ENCODE peak calls at places on chromosomes 2 and 18, in five cellular contexts. One of them, this sample, is unnamed.
A peak's percentile ranks its signal among the peaks of the same experiment; 100 is the strongest.

GRCh38 chr18:7809455-7809854 is 242.3 kb downstream of the PTPRM start:
- DNase-seq in NCI-H69: no peak
- DNase-seq in HCT116: no peak
- DNase-seq in HT1080: no peak
- DNase-seq in activated T-cell treated with anti-CD3 and anti-CD28 coated beads, Interleukin-2, amount 50 U/mL, for 48 hours: no peak
- DNase-seq in this sample: no peak

GRCh38 chr2:129710670-129711495 is 268.6 kb upstream of the RAB6C start:
- DNase-seq in NCI-H69: no peak
- DNase-seq in HCT116: no peak
- DNase-seq in HT1080: no peak
- DNase-seq in activated T-cell treated with anti-CD3 and anti-CD28 coated beads, Interleukin-2, amount 50 U/mL, for 48 hours: no peak
- DNase-seq in this sample: no peak

GRCh38 chr18:48785091-48785614 is 165.6 kb downstream of the SMAD7 start:
- DNase-seq in NCI-H69: no peak
- DNase-seq in HCT116: no peak
- DNase-seq in HT1080: no peak
- DNase-seq in activated T-cell treated with anti-CD3 and anti-CD28 coated beads, Interleukin-2, amount 50 U/mL, for 48 hours: peak; percentile 35
- DNase-seq in this sample: no peak

GRCh38 chr2:104976603-104977120 is 61.2 kb upstream of the MRPS9 start:
- DNase-seq in NCI-H69: peak; percentile 59
- DNase-seq in HCT116: peak; percentile 40
- DNase-seq in HT1080: peak; percentile 21
- DNase-seq in activated T-cell treated with anti-CD3 and anti-CD28 coated beads, Interleukin-2, amount 50 U/mL, for 48 hours: peak; percentile 27
- DNase-seq in this sample: no peak

GRCh38 chr2:98727369-98727749 is 3.6 kb downstream of the MGAT4A start:
- DNase-seq in NCI-H69: peak; percentile 65
- DNase-seq in HCT116: no peak
- DNase-seq in HT1080: no peak
- DNase-seq in activated T-cell treated with anti-CD3 and anti-CD28 coated beads, Interleukin-2, amount 50 U/mL, for 48 hours: no peak
- DNase-seq in this sample: no peak

GRCh38 chr2:204615456-204615855 is 70.2 kb downstream of the PARD3B start:
- DNase-seq in NCI-H69: no peak
- DNase-seq in HCT116: no peak
- DNase-seq in HT1080: no peak
- DNase-seq in activated T-cell treated with anti-CD3 and anti-CD28 coated beads, Interleukin-2, amount 50 U/mL, for 48 hours: no peak
- DNase-seq in this sample: no peak

GRCh38 chr2:217413193-217413592 is 553.3 kb upstream of the TNP1 start:
- DNase-seq in NCI-H69: no peak
- DNase-seq in HCT116: no peak
- DNase-seq in HT1080: no peak
- DNase-seq in activated T-cell treated with anti-CD3 and anti-CD28 coated beads, Interleukin-2, amount 50 U/mL, for 48 hours: no peak
- DNase-seq in this sample: no peak

GRCh38 chr18:50277935-50278334 is 3.4 kb downstream of the MBD1 start:
- DNase-seq in NCI-H69: no peak
- DNase-seq in HCT116: no peak
- DNase-seq in HT1080: peak; percentile 80
- DNase-seq in activated T-cell treated with anti-CD3 and anti-CD28 coated beads, Interleukin-2, amount 50 U/mL, for 48 hours: no peak
- DNase-seq in this sample: peak; percentile 70

GRCh38 chr2:9463698-9464034 is 10.7 kb upstream of the IAH1 start:
- DNase-seq in NCI-H69: peak; percentile 5
- DNase-seq in HCT116: no peak
- DNase-seq in HT1080: peak; percentile 45
- DNase-seq in activated T-cell treated with anti-CD3 and anti-CD28 coated beads, Interleukin-2, amount 50 U/mL, for 48 hours: peak; percentile 32
- DNase-seq in this sample: no peak

GRCh38 chr2:149885946-149886345 is 298.4 kb upstream of the MMADHC start:
- DNase-seq in NCI-H69: peak; percentile 3
- DNase-seq in HCT116: no peak
- DNase-seq in HT1080: no peak
- DNase-seq in activated T-cell treated with anti-CD3 and anti-CD28 coated beads, Interleukin-2, amount 50 U/mL, for 48 hours: no peak
- DNase-seq in this sample: peak; percentile 59

GRCh38 chr18:67636597-67637385 is 120.3 kb upstream of the DSEL start:
- DNase-seq in NCI-H69: no peak
- DNase-seq in HCT116: no peak
- DNase-seq in HT1080: no peak
- DNase-seq in activated T-cell treated with anti-CD3 and anti-CD28 coated beads, Interleukin-2, amount 50 U/mL, for 48 hours: no peak
- DNase-seq in this sample: no peak

GRCh38 chr2:238952261-238952924 is 104.5 kb downstream of the TWIST2 start:
- DNase-seq in NCI-H69: no peak
- DNase-seq in HCT116: no peak
- DNase-seq in HT1080: no peak
- DNase-seq in activated T-cell treated with anti-CD3 and anti-CD28 coated beads, Interleukin-2, amount 50 U/mL, for 48 hours: no peak
- DNase-seq in this sample: no peak

GRCh38 chr2:18445412-18446320 is 114.8 kb downstream of the RDH14 start:
- DNase-seq in NCI-H69: no peak
- DNase-seq in HCT116: no peak
- DNase-seq in HT1080: no peak
- DNase-seq in activated T-cell treated with anti-CD3 and anti-CD28 coated beads, Interleukin-2, amount 50 U/mL, for 48 hours: no peak
- DNase-seq in this sample: no peak

GRCh38 chr2:21772624-21773023 is 648.9 kb downstream of the TDRD15 start:
- DNase-seq in NCI-H69: no peak
- DNase-seq in HCT116: no peak
- DNase-seq in HT1080: no peak
- DNase-seq in activated T-cell treated with anti-CD3 and anti-CD28 coated beads, Interleukin-2, amount 50 U/mL, for 48 hours: no peak
- DNase-seq in this sample: no peak

GRCh38 chr2:171492664-171493063 is 29.6 kb upstream of the CYBRD1 start:
- DNase-seq in NCI-H69: no peak
- DNase-seq in HCT116: no peak
- DNase-seq in HT1080: no peak
- DNase-seq in activated T-cell treated with anti-CD3 and anti-CD28 coated beads, Interleukin-2, amount 50 U/mL, for 48 hours: no peak
- DNase-seq in this sample: no peak

GRCh38 chr2:222160125-222160524 is 138.7 kb downstream of the PAX3 start:
- DNase-seq in NCI-H69: no peak
- DNase-seq in HCT116: no peak
- DNase-seq in HT1080: no peak
- DNase-seq in activated T-cell treated with anti-CD3 and anti-CD28 coated beads, Interleukin-2, amount 50 U/mL, for 48 hours: no peak
- DNase-seq in this sample: no peak

GRCh38 chr2:207767461-207768167 is 2.1 kb downstream of the FZD5 start:
- DNase-seq in NCI-H69: peak; percentile 33
- DNase-seq in HCT116: no peak
- DNase-seq in HT1080: no peak
- DNase-seq in activated T-cell treated with anti-CD3 and anti-CD28 coated beads, Interleukin-2, amount 50 U/mL, for 48 hours: peak; percentile 22
- DNase-seq in this sample: peak; percentile 49

GRCh38 chr2:207289295-207290018 is 123.7 kb upstream of the KLF7 start:
- DNase-seq in NCI-H69: peak; percentile 44
- DNase-seq in HCT116: no peak
- DNase-seq in HT1080: no peak
- DNase-seq in activated T-cell treated with anti-CD3 and anti-CD28 coated beads, Interleukin-2, amount 50 U/mL, for 48 hours: no peak
- DNase-seq in this sample: no peak

GRCh38 chr2:80589070-80589469 is 284.5 kb upstream of the LRRTM1 start:
- DNase-seq in NCI-H69: peak; percentile 48
- DNase-seq in HCT116: no peak
- DNase-seq in HT1080: no peak
- DNase-seq in activated T-cell treated with anti-CD3 and anti-CD28 coated beads, Interleukin-2, amount 50 U/mL, for 48 hours: no peak
- DNase-seq in this sample: no peak

GRCh38 chr2:182300603-182301002 is 126.2 kb downstream of the PDE1A start:
- DNase-seq in NCI-H69: peak; percentile 71
- DNase-seq in HCT116: no peak
- DNase-seq in HT1080: no peak
- DNase-seq in activated T-cell treated with anti-CD3 and anti-CD28 coated beads, Interleukin-2, amount 50 U/mL, for 48 hours: no peak
- DNase-seq in this sample: no peak

GRCh38 chr2:71563872-71564271 is 110.5 kb downstream of the DYSF start:
- DNase-seq in NCI-H69: no peak
- DNase-seq in HCT116: no peak
- DNase-seq in HT1080: no peak
- DNase-seq in activated T-cell treated with anti-CD3 and anti-CD28 coated beads, Interleukin-2, amount 50 U/mL, for 48 hours: no peak
- DNase-seq in this sample: no peak

GRCh38 chr2:78127428-78127827 is 605.3 kb upstream of the LRRTM4 start:
- DNase-seq in NCI-H69: no peak
- DNase-seq in HCT116: no peak
- DNase-seq in HT1080: no peak
- DNase-seq in activated T-cell treated with anti-CD3 and anti-CD28 coated beads, Interleukin-2, amount 50 U/mL, for 48 hours: no peak
- DNase-seq in this sample: no peak

GRCh38 chr2:168210216-168210897 is 37.0 kb downstream of the STK39 start:
- DNase-seq in NCI-H69: no peak
- DNase-seq in HCT116: no peak
- DNase-seq in HT1080: no peak
- DNase-seq in activated T-cell treated with anti-CD3 and anti-CD28 coated beads, Interleukin-2, amount 50 U/mL, for 48 hours: peak; percentile 46
- DNase-seq in this sample: no peak

GRCh38 chr2:168559187-168559586 is 103.1 kb downstream of the CERS6 start:
- DNase-seq in NCI-H69: peak; percentile 45
- DNase-seq in HCT116: peak; percentile 3
- DNase-seq in HT1080: no peak
- DNase-seq in activated T-cell treated with anti-CD3 and anti-CD28 coated beads, Interleukin-2, amount 50 U/mL, for 48 hours: no peak
- DNase-seq in this sample: peak; percentile 81

GRCh38 chr2:85800576-85800975 is 46.8 kb downstream of the ATOH8 start:
- DNase-seq in NCI-H69: no peak
- DNase-seq in HCT116: no peak
- DNase-seq in HT1080: no peak
- DNase-seq in activated T-cell treated with anti-CD3 and anti-CD28 coated beads, Interleukin-2, amount 50 U/mL, for 48 hours: no peak
- DNase-seq in this sample: no peak

GRCh38 chr2:15325296-15325695 is 235.8 kb downstream of the NBAS start:
- DNase-seq in NCI-H69: no peak
- DNase-seq in HCT116: no peak
- DNase-seq in HT1080: no peak
- DNase-seq in activated T-cell treated with anti-CD3 and anti-CD28 coated beads, Interleukin-2, amount 50 U/mL, for 48 hours: no peak
- DNase-seq in this sample: no peak

GRCh38 chr2:233459426-233459825 is 105.1 kb downstream of the DGKD start:
- DNase-seq in NCI-H69: no peak
- DNase-seq in HCT116: no peak
- DNase-seq in HT1080: no peak
- DNase-seq in activated T-cell treated with anti-CD3 and anti-CD28 coated beads, Interleukin-2, amount 50 U/mL, for 48 hours: no peak
- DNase-seq in this sample: no peak

GRCh38 chr2:168119519-168120141 is 127.8 kb downstream of the STK39 start:
- DNase-seq in NCI-H69: peak; percentile 60
- DNase-seq in HCT116: peak; percentile 41
- DNase-seq in HT1080: peak; percentile 45
- DNase-seq in activated T-cell treated with anti-CD3 and anti-CD28 coated beads, Interleukin-2, amount 50 U/mL, for 48 hours: no peak
- DNase-seq in this sample: no peak

GRCh38 chr2:36469701-36470100 is 114.1 kb downstream of the CRIM1 start:
- DNase-seq in NCI-H69: no peak
- DNase-seq in HCT116: no peak
- DNase-seq in HT1080: no peak
- DNase-seq in activated T-cell treated with anti-CD3 and anti-CD28 coated beads, Interleukin-2, amount 50 U/mL, for 48 hours: no peak
- DNase-seq in this sample: no peak

GRCh38 chr2:83742117-83742782 is 716.8 kb downstream of the SUCLG1 start:
- DNase-seq in NCI-H69: no peak
- DNase-seq in HCT116: no peak
- DNase-seq in HT1080: no peak
- DNase-seq in activated T-cell treated with anti-CD3 and anti-CD28 coated beads, Interleukin-2, amount 50 U/mL, for 48 hours: no peak
- DNase-seq in this sample: peak; percentile 11

GRCh38 chr2:34907812-34908211 is 1308.7 kb upstream of the FAM98A start:
- DNase-seq in NCI-H69: no peak
- DNase-seq in HCT116: no peak
- DNase-seq in HT1080: no peak
- DNase-seq in activated T-cell treated with anti-CD3 and anti-CD28 coated beads, Interleukin-2, amount 50 U/mL, for 48 hours: no peak
- DNase-seq in this sample: no peak

GRCh38 chr2:30492619-30493018 is 45.6 kb downstream of the LCLAT1 start:
- DNase-seq in NCI-H69: no peak
- DNase-seq in HCT116: no peak
- DNase-seq in HT1080: no peak
- DNase-seq in activated T-cell treated with anti-CD3 and anti-CD28 coated beads, Interleukin-2, amount 50 U/mL, for 48 hours: no peak
- DNase-seq in this sample: no peak

GRCh38 chr2:169034256-169034655 is 3.1 kb upstream of the ABCB11 start:
- DNase-seq in NCI-H69: no peak
- DNase-seq in HCT116: no peak
- DNase-seq in HT1080: peak; percentile 83
- DNase-seq in activated T-cell treated with anti-CD3 and anti-CD28 coated beads, Interleukin-2, amount 50 U/mL, for 48 hours: no peak
- DNase-seq in this sample: no peak

GRCh38 chr2:98944786-98945185 is 8.8 kb upstream of the CRACDL start:
- DNase-seq in NCI-H69: no peak
- DNase-seq in HCT116: no peak
- DNase-seq in HT1080: peak; percentile 34
- DNase-seq in activated T-cell treated with anti-CD3 and anti-CD28 coated beads, Interleukin-2, amount 50 U/mL, for 48 hours: no peak
- DNase-seq in this sample: no peak

GRCh38 chr2:234879671-234880455 is 72.0 kb upstream of the SH3BP4 start:
- DNase-seq in NCI-H69: peak; percentile 38
- DNase-seq in HCT116: peak; percentile 41
- DNase-seq in HT1080: peak; percentile 56
- DNase-seq in activated T-cell treated with anti-CD3 and anti-CD28 coated beads, Interleukin-2, amount 50 U/mL, for 48 hours: no peak
- DNase-seq in this sample: peak; percentile 62

GRCh38 chr2:168307379-168307778 is 60.0 kb upstream of the STK39 start:
- DNase-seq in NCI-H69: no peak
- DNase-seq in HCT116: no peak
- DNase-seq in HT1080: no peak
- DNase-seq in activated T-cell treated with anti-CD3 and anti-CD28 coated beads, Interleukin-2, amount 50 U/mL, for 48 hours: no peak
- DNase-seq in this sample: no peak

GRCh38 chr18:56459451-56459777 is 179.0 kb downstream of the TXNL1 start:
- DNase-seq in NCI-H69: no peak
- DNase-seq in HCT116: no peak
- DNase-seq in HT1080: no peak
- DNase-seq in activated T-cell treated with anti-CD3 and anti-CD28 coated beads, Interleukin-2, amount 50 U/mL, for 48 hours: no peak
- DNase-seq in this sample: no peak

GRCh38 chr2:97737421-97738235 is 24.3 kb downstream of the ZAP70 start:
- DNase-seq in NCI-H69: no peak
- DNase-seq in HCT116: no peak
- DNase-seq in HT1080: no peak
- DNase-seq in activated T-cell treated with anti-CD3 and anti-CD28 coated beads, Interleukin-2, amount 50 U/mL, for 48 hours: no peak
- DNase-seq in this sample: no peak

GRCh38 chr2:181683518-181684453 is 3.5 kb upstream of the NEUROD1 start:
- DNase-seq in NCI-H69: no peak
- DNase-seq in HCT116: peak; percentile 16
- DNase-seq in HT1080: no peak
- DNase-seq in activated T-cell treated with anti-CD3 and anti-CD28 coated beads, Interleukin-2, amount 50 U/mL, for 48 hours: peak; percentile 20
- DNase-seq in this sample: no peak

GRCh38 chr18:44816028-44816427 is 135.3 kb downstream of the SETBP1 start:
- DNase-seq in NCI-H69: no peak
- DNase-seq in HCT116: no peak
- DNase-seq in HT1080: no peak
- DNase-seq in activated T-cell treated with anti-CD3 and anti-CD28 coated beads, Interleukin-2, amount 50 U/mL, for 48 hours: no peak
- DNase-seq in this sample: no peak